ENCODE peak calls at places on chromosomes 4 and X, in seven cellular contexts. B, R, K, Y, Z, I and U are unnamed samples.

GRCh38 chrX:50107470-50107869 is 93.3 kb downstream of the AKAP4 start:
- DNase-seq in B (no peak), R (peak), K (no peak), Y (no peak), Z (no peak), I (peak), U (no peak)

GRCh38 chrX:130799393-130799792 is 103.6 kb downstream of the ENOX2 start:
- DNase-seq in B (peak), R (peak), K (no peak), Y (peak), Z (no peak), I (peak), U (no peak)

GRCh38 chrX:56728752-56729151 is 291 bp upstream of the NBDY start:
- DNase-seq in B (peak), R (peak), K (no peak), Y (peak), Z (no peak), I (peak), U (no peak)

GRCh38 chr4:130955520-130955919 is 1859.6 kb downstream of the C4orf33 start:
- DNase-seq in B (no peak), R (no peak), K (no peak), Y (no peak), Z (no peak), I (no peak), U (no peak)

GRCh38 chr4:31674313-31674947 is 954.3 kb downstream of the PCDH7 start:
- DNase-seq in B (peak), R (peak), K (peak), Y (peak), Z (peak), I (peak), U (no peak)

GRCh38 chr4:907691-908437 is 24.3 kb downstream of the GAK start:
- DNase-seq in B (peak), R (peak), K (no peak), Y (no peak), Z (no peak), I (peak), U (no peak)

GRCh38 chrX:110966839-110967238 is 129.2 kb upstream of the PAK3 start:
- DNase-seq in B (peak), R (peak), K (no peak), Y (peak), Z (no peak), I (peak), U (no peak)

GRCh38 chr4:54296548-54297203 is 67.6 kb downstream of the PDGFRA start:
- DNase-seq in B (no peak), R (no peak), K (no peak), Y (no peak), Z (no peak), I (no peak), U (no peak)

GRCh38 chrX:30489323-30489722 is 88.2 kb downstream of the TASL start:
- DNase-seq in B (no peak), R (no peak), K (peak), Y (no peak), Z (peak), I (no peak), U (no peak)

GRCh38 chr4:159146007-159146330 is 43.1 kb downstream of the RAPGEF2 start:
- DNase-seq in B (no peak), R (no peak), K (no peak), Y (no peak), Z (no peak), I (no peak), U (no peak)

GRCh38 chr4:38752393-38752961 is 30.3 kb downstream of the TLR10 start:
- DNase-seq in B (peak), R (peak), K (no peak), Y (peak), Z (peak), I (peak), U (no peak)

GRCh38 chr4:68864438-68865177 is 48.8 kb downstream of the UGT2B10 start:
- DNase-seq in B (no peak), R (no peak), K (no peak), Y (no peak), Z (no peak), I (no peak), U (no peak)

GRCh38 chrX:71107762-71108360 is 1.3 kb upstream of the CXorf65 start:
- DNase-seq in B (no peak), R (no peak), K (no peak), Y (peak), Z (no peak), I (peak), U (no peak)

GRCh38 chr4:154660052-154660451 is 47.6 kb upstream of the FGG start:
- DNase-seq in B (peak), R (peak), K (no peak), Y (no peak), Z (no peak), I (peak), U (no peak)

GRCh38 chr4:7374571-7374970 is 60.2 kb downstream of the PSAPL1 start:
- DNase-seq in B (no peak), R (no peak), K (no peak), Y (no peak), Z (no peak), I (no peak), U (no peak)

GRCh38 chrX:118212817-118213183 is 96.2 kb upstream of the KLHL13 start:
- DNase-seq in B (no peak), R (no peak), K (no peak), Y (no peak), Z (no peak), I (no peak), U (no peak)

GRCh38 chr4:52957220-52957686 is 95.1 kb downstream of the RASL11B start:
- DNase-seq in B (peak), R (peak), K (no peak), Y (no peak), Z (no peak), I (peak), U (no peak)

GRCh38 chrX:23668335-23668734 is 1.0 kb downstream of the PRDX4 start:
- DNase-seq in B (no peak), R (peak), K (no peak), Y (peak), Z (no peak), I (no peak), U (no peak)

GRCh38 chrX:31705816-31706215 is 634.0 kb upstream of the FTHL17 start:
- DNase-seq in B (no peak), R (no peak), K (no peak), Y (no peak), Z (no peak), I (no peak), U (no peak)

GRCh38 chr4:36054750-36055467 is 189.4 kb downstream of the ARAP2 start:
- DNase-seq in B (no peak), R (peak), K (no peak), Y (no peak), Z (no peak), I (no peak), U (no peak)

GRCh38 chr4:2303121-2303685 is 41.3 kb upstream of the MXD4 start:
- DNase-seq in B (no peak), R (no peak), K (peak), Y (no peak), Z (no peak), I (no peak), U (no peak)

GRCh38 chr4:125728568-125728967 is 413.8 kb downstream of the FAT4 start:
- DNase-seq in B (peak), R (peak), K (peak), Y (peak), Z (peak), I (peak), U (no peak)

GRCh38 chr4:119785963-119786362 is 157.4 kb upstream of the PDE5A start:
- DNase-seq in B (peak), R (peak), K (no peak), Y (peak), Z (peak), I (peak), U (no peak)

GRCh38 chr4:182510836-182511235 is 267.6 kb downstream of the TENM3 start:
- DNase-seq in B (no peak), R (no peak), K (no peak), Y (no peak), Z (peak), I (no peak), U (no peak)

GRCh38 chr4:5381981-5382441 is 326.3 kb downstream of the EVC2 start:
- DNase-seq in B (peak), R (peak), K (no peak), Y (peak), Z (no peak), I (no peak), U (no peak)

GRCh38 chrX:16783452-16783851 is 2.8 kb upstream of the TXLNG start:
- DNase-seq in B (no peak), R (no peak), K (no peak), Y (no peak), Z (no peak), I (no peak), U (no peak)

GRCh38 chr4:82984459-82984858 is 26.2 kb downstream of the LIN54 start:
- DNase-seq in B (peak), R (peak), K (no peak), Y (peak), Z (no peak), I (peak), U (no peak)

GRCh38 chrX:133649659-133650058 is 234.4 kb upstream of the GPC4 start:
- DNase-seq in B (no peak), R (no peak), K (peak), Y (no peak), Z (peak), I (no peak), U (no peak)

GRCh38 chr4:154497901-154498300 is 6.3 kb upstream of the DCHS2 start:
- DNase-seq in B (no peak), R (no peak), K (no peak), Y (no peak), Z (no peak), I (no peak), U (no peak)

GRCh38 chr4:109164011-109164410 is 138.4 kb downstream of the COL25A1 start:
- DNase-seq in B (peak), R (peak), K (no peak), Y (peak), Z (peak), I (peak), U (no peak)

GRCh38 chr4:184167576-184167975 is 50.1 kb downstream of the ENPP6 start:
- DNase-seq in B (no peak), R (no peak), K (peak), Y (no peak), Z (peak), I (no peak), U (no peak)

GRCh38 chr4:70365479-70365878 is 4.9 kb downstream of the SMR3A start:
- DNase-seq in B (peak), R (no peak), K (no peak), Y (no peak), Z (no peak), I (no peak), U (no peak)

GRCh38 chr4:144645102-144645469 is 870 bp upstream of the HHIP start:
- DNase-seq in B (peak), R (peak), K (no peak), Y (no peak), Z (no peak), I (no peak), U (no peak)

GRCh38 chr4:181077416-181077815 is 1165.8 kb upstream of the TENM3 start:
- DNase-seq in B (no peak), R (peak), K (no peak), Y (no peak), Z (no peak), I (no peak), U (no peak)

GRCh38 chrX:42714981-42715688 is 62.8 kb downstream of the PPP1R2C start:
- DNase-seq in B (no peak), R (peak), K (peak), Y (no peak), Z (peak), I (peak), U (peak)

DNA sequence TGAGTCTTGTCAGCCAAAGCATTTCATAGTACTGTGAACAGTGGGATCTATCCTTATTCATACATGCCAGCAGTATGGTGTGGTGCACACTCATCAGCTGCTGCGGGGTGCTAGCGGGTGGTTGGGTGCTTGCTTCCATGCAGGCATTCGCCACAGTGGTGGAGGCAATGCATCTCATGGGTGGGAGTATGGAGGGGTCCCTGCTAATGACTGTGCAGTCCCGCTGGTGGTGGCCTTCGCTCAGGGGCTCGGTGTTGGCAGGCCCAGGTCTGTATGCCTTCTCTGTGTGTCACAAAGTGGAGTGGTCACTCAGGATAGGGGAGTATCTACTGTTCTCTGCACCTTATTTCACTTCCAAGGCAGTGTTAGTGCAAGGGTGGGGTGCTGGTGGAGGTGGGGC is 122.6 kb downstream of the POU3F4 start:
- DNase-seq in B (no peak), R (no peak), K (no peak), Y (no peak), Z (no peak), I (no peak), U (no peak)
- H3K4me3 ChIP-seq in B (no peak), R (no peak), K (no peak), Y (no peak), Z (no peak), I (no peak), U (no peak)

GRCh38 chr4:108157655-108158054 is 11.1 kb downstream of the LEF1 start:
- DNase-seq in B (no peak), R (no peak), K (no peak), Y (no peak), Z (no peak), I (no peak), U (no peak)
- H3K4me3 ChIP-seq in B (no peak), R (no peak), K (no peak), Y (no peak), Z (no peak), I (no peak), U (peak)

GRCh38 chrX:72258174-72258573 is 18.9 kb downstream of the RPS4X start:
- DNase-seq in B (peak), R (peak), K (no peak), Y (peak), Z (no peak), I (peak), U (no peak)

GRCh38 chrX:72255864-72256263 is 17.0 kb upstream of the ERCC6L start:
- DNase-seq in B (no peak), R (no peak), K (no peak), Y (no peak), Z (no peak), I (no peak), U (no peak)

GRCh38 chrX:72253686-72254085 is 14.9 kb upstream of the ERCC6L start:
- DNase-seq in B (no peak), R (no peak), K (no peak), Y (no peak), Z (no peak), I (no peak), U (no peak)

GRCh38 chrX:72254835-72255234 is 16.0 kb upstream of the ERCC6L start:
- DNase-seq in B (no peak), R (no peak), K (peak), Y (no peak), Z (no peak), I (no peak), U (no peak)

GRCh38 chrX:72255445-72255844 is 16.6 kb upstream of the ERCC6L start:
- DNase-seq in B (no peak), R (no peak), K (peak), Y (no peak), Z (no peak), I (no peak), U (no peak)
- H3K4me3 ChIP-seq in B (no peak), R (peak), K (peak), Y (no peak), Z (no peak), I (no peak), U (no peak)

GRCh38 chr4:99894998-99895397 is 771 bp upstream of the LAMTOR3 start:
- DNase-seq in B (no peak), R (no peak), K (no peak), Y (no peak), Z (no peak), I (no peak), U (no peak)
- H3K4me3 ChIP-seq in B (peak), R (peak), K (peak), Y (peak), Z (no peak), I (peak), U (no peak)

GRCh38 chr4:140344111-140344510 is 29.3 kb upstream of the SCOC start:
- DNase-seq in B (peak), R (peak), K (no peak), Y (no peak), Z (no peak), I (peak), U (no peak)
- H3K4me3 ChIP-seq in B (no peak), R (no peak), K (no peak), Y (no peak), Z (no peak), I (no peak), U (no peak)

DNA sequence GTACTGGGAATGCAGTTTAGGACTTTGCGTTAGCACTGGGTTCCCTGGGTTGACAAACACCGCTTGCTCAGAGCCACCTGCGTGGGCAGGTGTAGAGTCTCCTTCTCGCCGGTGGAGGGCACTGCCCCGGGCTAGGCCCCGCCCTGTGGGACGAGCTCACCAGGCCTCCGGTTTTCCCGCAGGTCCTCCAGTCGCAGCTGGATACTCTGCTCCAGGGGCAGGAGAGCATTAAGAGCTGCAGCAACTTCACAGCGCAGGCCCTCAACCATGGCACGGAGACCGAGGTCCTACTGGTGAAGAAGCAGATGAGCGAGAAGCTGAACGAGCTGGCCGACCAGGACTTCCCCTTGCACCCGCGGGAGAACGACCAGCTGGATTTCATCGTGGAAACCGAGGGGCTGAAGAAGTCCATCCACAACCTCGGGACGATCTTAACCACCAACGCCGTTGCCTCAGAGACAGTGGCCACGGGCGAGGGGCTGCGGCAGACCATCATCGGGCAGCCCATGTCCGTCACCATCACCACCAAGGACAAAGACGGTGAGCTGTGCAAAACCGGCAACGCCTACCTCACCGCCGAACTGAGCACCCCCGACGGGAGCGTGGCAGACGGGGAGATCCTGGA is 49.2 kb upstream of the MND1 start:
- DNase-seq in B (no peak), R (no peak), K (peak), Y (no peak), Z (no peak), I (no peak), U (no peak)
- H3K4me3 ChIP-seq in B (no peak), R (no peak), K (no peak), Y (no peak), Z (no peak), I (no peak), U (no peak)

GRCh38 chr4:78592104-78592783 is 40.7 kb downstream of the ANXA3 start:
- DNase-seq in B (no peak), R (no peak), K (peak), Y (no peak), Z (peak), I (no peak), U (no peak)

GRCh38 chr4:78588894-78589545 is 37.5 kb downstream of the ANXA3 start:
- DNase-seq in B (no peak), R (no peak), K (no peak), Y (no peak), Z (no peak), I (peak), U (no peak)

GRCh38 chr4:78596111-78596742 is 44.7 kb downstream of the ANXA3 start:
- DNase-seq in B (no peak), R (no peak), K (no peak), Y (no peak), Z (no peak), I (no peak), U (no peak)

GRCh38 chr4:78585633-78586032 is 34.1 kb downstream of the ANXA3 start:
- DNase-seq in B (no peak), R (no peak), K (no peak), Y (peak), Z (no peak), I (no peak), U (no peak)

DNA sequence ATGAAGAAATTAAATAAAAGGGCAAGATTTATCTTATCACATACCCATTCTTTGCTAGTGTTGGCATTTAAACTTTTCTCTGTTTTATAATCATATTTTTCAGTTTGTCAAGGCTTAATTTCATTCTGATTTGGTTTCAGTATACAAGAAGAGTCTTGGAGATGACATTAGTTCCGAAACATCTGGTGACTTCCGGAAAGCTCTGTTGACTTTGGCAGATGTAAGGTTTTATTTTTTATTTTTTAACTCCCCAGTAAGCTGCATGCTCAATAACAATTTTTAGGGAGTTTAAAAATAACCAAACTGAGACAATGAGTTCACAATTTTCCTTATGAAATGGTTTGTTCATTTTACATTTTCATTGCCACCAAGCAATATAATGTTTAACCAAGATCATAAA is 39.8 kb downstream of the ANXA3 start:
- DNase-seq in B (peak), R (peak), K (no peak), Y (no peak), Z (no peak), I (no peak), U (no peak)
- H3K4me3 ChIP-seq in B (no peak), R (no peak), K (no peak), Y (no peak), Z (no peak), I (no peak), U (no peak)

DNA sequence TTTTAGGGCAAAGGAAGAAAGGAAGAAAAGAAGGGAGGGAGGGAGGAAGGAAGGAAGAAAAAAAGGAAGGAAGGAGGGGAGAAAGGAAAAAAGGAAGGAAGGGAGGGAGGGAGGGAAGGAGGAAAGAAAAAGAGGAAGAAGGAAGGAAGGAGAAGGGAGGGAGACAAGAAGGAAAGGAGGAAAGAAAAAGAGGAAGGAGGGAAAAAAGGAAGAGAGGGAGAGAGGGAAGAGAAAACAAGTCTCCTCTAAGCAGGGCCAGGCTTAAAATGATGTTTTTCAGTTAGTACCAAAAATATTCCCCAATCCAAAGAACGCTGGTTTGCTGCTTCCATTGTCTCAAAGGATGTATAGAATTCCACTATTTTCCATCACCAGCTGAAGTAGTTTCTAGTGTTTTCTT is 2.0 kb downstream of the TIGD4 start:
- DNase-seq in B (no peak), R (no peak), K (no peak), Y (no peak), Z (no peak), I (no peak), U (no peak)
- H3K4me3 ChIP-seq in B (no peak), R (no peak), K (no peak), Y (no peak), Z (no peak), I (no peak), U (no peak)

DNA sequence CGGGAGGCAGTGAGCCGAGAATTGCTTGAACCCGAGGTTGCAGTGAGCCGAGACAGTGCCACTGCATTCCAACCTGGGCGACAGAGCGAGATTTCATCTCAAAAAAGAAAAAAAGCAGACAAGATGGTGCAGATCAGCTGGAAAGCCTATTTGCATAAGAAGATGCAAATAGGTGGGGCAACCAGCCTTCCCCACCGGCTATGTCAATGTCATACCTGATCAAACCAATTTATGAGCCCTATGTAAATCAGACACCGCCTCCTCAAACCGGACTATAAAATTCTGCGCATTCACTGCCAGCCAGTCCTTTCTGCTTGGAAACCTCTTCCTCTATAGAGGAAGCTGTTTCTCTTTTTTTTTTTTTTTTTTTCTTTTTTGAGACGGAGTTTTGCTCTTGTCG is 64.5 kb upstream of the CHRNA9 start:
- DNase-seq in B (no peak), R (no peak), K (no peak), Y (no peak), Z (no peak), I (no peak), U (no peak)
- H3K4me3 ChIP-seq in B (no peak), R (no peak), K (no peak), Y (no peak), Z (no peak), I (no peak), U (no peak)